ENCODE peak calls at places on chromosomes 4 and X, in nine cellular contexts. One of them, this sample, is unnamed. For H3K36me3, the result is how much of the 10 kb centered on the place peaks cover.

GRCh38 chrX:10175317-10175871 is 18.6 kb downstream of the CLCN4 start:
- DNase-seq in CD8-positive, alpha-beta memory T cell: no peak
- DNase-seq in GM23248: peak
- DNase-seq in uterus: peak
- DNase-seq in psoas muscle: no peak
- DNase-seq in colonic mucosa: no peak
- DNase-seq in astrocyte: peak
- DNase-seq in tibial artery: no peak
- DNase-seq in stomach: no peak
- DNase-seq in this sample: no peak

GRCh38 chr4:177554966-177555574 is 112.8 kb upstream of the AGA start:
- DNase-seq in CD8-positive, alpha-beta memory T cell: no peak
- DNase-seq in GM23248: peak
- DNase-seq in uterus: no peak
- DNase-seq in psoas muscle: no peak
- DNase-seq in colonic mucosa: peak
- DNase-seq in astrocyte: no peak
- DNase-seq in tibial artery: no peak
- DNase-seq in stomach: no peak
- DNase-seq in this sample: peak

GRCh38 chrX:100622989-100623388 is 13.6 kb downstream of the TSPAN6 start:
- DNase-seq in CD8-positive, alpha-beta memory T cell: no peak
- DNase-seq in GM23248: no peak
- DNase-seq in uterus: no peak
- DNase-seq in psoas muscle: no peak
- DNase-seq in colonic mucosa: no peak
- DNase-seq in astrocyte: no peak
- DNase-seq in tibial artery: no peak
- DNase-seq in stomach: no peak
- DNase-seq in this sample: no peak

GRCh38 chrX:124426824-124427223 is 80.5 kb downstream of the SH2D1A start:
- DNase-seq in CD8-positive, alpha-beta memory T cell: no peak
- DNase-seq in GM23248: no peak
- DNase-seq in uterus: no peak
- DNase-seq in psoas muscle: no peak
- DNase-seq in colonic mucosa: no peak
- DNase-seq in astrocyte: no peak
- DNase-seq in tibial artery: no peak
- DNase-seq in stomach: no peak
- DNase-seq in this sample: no peak

GRCh38 chr4:90979551-90979950 is 852.4 kb downstream of the CCSER1 start:
- DNase-seq in CD8-positive, alpha-beta memory T cell: no peak
- DNase-seq in GM23248: no peak
- DNase-seq in uterus: no peak
- DNase-seq in psoas muscle: no peak
- DNase-seq in colonic mucosa: no peak
- DNase-seq in astrocyte: no peak
- DNase-seq in tibial artery: no peak
- DNase-seq in stomach: no peak
- DNase-seq in this sample: no peak

GRCh38 chr4:38464328-38464727 is 199.7 kb upstream of the KLF3 start:
- DNase-seq in CD8-positive, alpha-beta memory T cell: no peak
- DNase-seq in GM23248: no peak
- DNase-seq in uterus: no peak
- DNase-seq in psoas muscle: no peak
- DNase-seq in colonic mucosa: no peak
- DNase-seq in astrocyte: no peak
- DNase-seq in tibial artery: no peak
- DNase-seq in stomach: no peak
- DNase-seq in this sample: no peak

GRCh38 chrX:120768681-120769080 is 107.0 kb downstream of the CT47B1 start:
- DNase-seq in CD8-positive, alpha-beta memory T cell: no peak
- DNase-seq in GM23248: peak
- DNase-seq in uterus: no peak
- DNase-seq in psoas muscle: no peak
- DNase-seq in colonic mucosa: no peak
- DNase-seq in astrocyte: peak
- DNase-seq in tibial artery: no peak
- DNase-seq in stomach: no peak
- DNase-seq in this sample: no peak

GRCh38 chr4:111537861-111538260 is 607.4 kb upstream of the FAM241A start:
- DNase-seq in CD8-positive, alpha-beta memory T cell: no peak
- DNase-seq in GM23248: peak
- DNase-seq in uterus: no peak
- DNase-seq in psoas muscle: no peak
- DNase-seq in colonic mucosa: no peak
- DNase-seq in astrocyte: peak
- DNase-seq in tibial artery: no peak
- DNase-seq in stomach: no peak
- DNase-seq in this sample: no peak

GRCh38 chr4:81913427-81913878 is 441.7 kb upstream of the RASGEF1B start:
- DNase-seq in CD8-positive, alpha-beta memory T cell: peak
- DNase-seq in GM23248: peak
- DNase-seq in uterus: no peak
- DNase-seq in psoas muscle: no peak
- DNase-seq in colonic mucosa: peak
- DNase-seq in astrocyte: no peak
- DNase-seq in tibial artery: no peak
- DNase-seq in stomach: peak
- DNase-seq in this sample: peak

GRCh38 chr4:81466841-81467671 is 4.7 kb downstream of the RASGEF1B start:
- DNase-seq in CD8-positive, alpha-beta memory T cell: peak
- DNase-seq in GM23248: peak
- DNase-seq in uterus: peak
- DNase-seq in psoas muscle: no peak
- DNase-seq in colonic mucosa: peak
- DNase-seq in astrocyte: peak
- DNase-seq in tibial artery: peak
- DNase-seq in stomach: peak
- DNase-seq in this sample: peak

GRCh38 chr4:150822407-150822806 is 192.7 kb downstream of the LRBA start:
- DNase-seq in CD8-positive, alpha-beta memory T cell: no peak
- DNase-seq in GM23248: no peak
- DNase-seq in uterus: no peak
- DNase-seq in psoas muscle: no peak
- DNase-seq in colonic mucosa: no peak
- DNase-seq in astrocyte: no peak
- DNase-seq in tibial artery: no peak
- DNase-seq in stomach: no peak
- DNase-seq in this sample: no peak

GRCh38 chr4:8857682-8858187 is 13.9 kb downstream of the HMX1 start:
- DNase-seq in CD8-positive, alpha-beta memory T cell: no peak
- DNase-seq in GM23248: no peak
- DNase-seq in uterus: no peak
- DNase-seq in psoas muscle: no peak
- DNase-seq in colonic mucosa: no peak
- DNase-seq in astrocyte: no peak
- DNase-seq in tibial artery: no peak
- DNase-seq in stomach: no peak
- DNase-seq in this sample: no peak

GRCh38 chr4:75678473-75678872 is 5.3 kb upstream of the G3BP2 start:
- DNase-seq in CD8-positive, alpha-beta memory T cell: no peak
- DNase-seq in GM23248: no peak
- DNase-seq in uterus: no peak
- DNase-seq in psoas muscle: no peak
- DNase-seq in colonic mucosa: no peak
- DNase-seq in astrocyte: no peak
- DNase-seq in tibial artery: no peak
- DNase-seq in stomach: no peak
- DNase-seq in this sample: no peak

GRCh38 chr4:169485791-169486742 is 126.3 kb downstream of the NEK1 start:
- DNase-seq in CD8-positive, alpha-beta memory T cell: no peak
- DNase-seq in GM23248: peak
- DNase-seq in uterus: no peak
- DNase-seq in psoas muscle: no peak
- DNase-seq in colonic mucosa: peak
- DNase-seq in astrocyte: peak
- DNase-seq in tibial artery: no peak
- DNase-seq in stomach: no peak
- DNase-seq in this sample: peak

GRCh38 chr4:186685744-186686143 is 37.9 kb downstream of the FAT1 start:
- DNase-seq in CD8-positive, alpha-beta memory T cell: no peak
- DNase-seq in GM23248: peak
- DNase-seq in uterus: no peak
- DNase-seq in psoas muscle: no peak
- DNase-seq in colonic mucosa: no peak
- DNase-seq in astrocyte: peak
- DNase-seq in tibial artery: no peak
- DNase-seq in stomach: no peak
- DNase-seq in this sample: no peak

GRCh38 chr4:37073226-37073840 is 171.2 kb upstream of the NWD2 start:
- DNase-seq in CD8-positive, alpha-beta memory T cell: no peak
- DNase-seq in GM23248: no peak
- DNase-seq in uterus: no peak
- DNase-seq in psoas muscle: no peak
- DNase-seq in colonic mucosa: no peak
- DNase-seq in astrocyte: no peak
- DNase-seq in tibial artery: no peak
- DNase-seq in stomach: no peak
- DNase-seq in this sample: no peak

GRCh38 chr4:6250235-6250983 is 19.2 kb upstream of the WFS1 start:
- DNase-seq in CD8-positive, alpha-beta memory T cell: no peak
- DNase-seq in GM23248: peak
- DNase-seq in uterus: no peak
- DNase-seq in psoas muscle: no peak
- DNase-seq in colonic mucosa: no peak
- DNase-seq in astrocyte: peak
- DNase-seq in tibial artery: no peak
- DNase-seq in stomach: no peak
- DNase-seq in this sample: peak

GRCh38 chr4:170794532-170794931 is 704.8 kb upstream of the AADAT start:
- DNase-seq in CD8-positive, alpha-beta memory T cell: no peak
- DNase-seq in GM23248: no peak
- DNase-seq in uterus: no peak
- DNase-seq in psoas muscle: no peak
- DNase-seq in colonic mucosa: no peak
- DNase-seq in astrocyte: no peak
- DNase-seq in tibial artery: no peak
- DNase-seq in stomach: no peak
- DNase-seq in this sample: no peak

GRCh38 chr4:91684955-91685354 is 618.8 kb upstream of the GRID2 start:
- DNase-seq in CD8-positive, alpha-beta memory T cell: no peak
- DNase-seq in GM23248: no peak
- DNase-seq in uterus: no peak
- DNase-seq in psoas muscle: no peak
- DNase-seq in colonic mucosa: no peak
- DNase-seq in astrocyte: no peak
- DNase-seq in tibial artery: no peak
- DNase-seq in stomach: no peak
- DNase-seq in this sample: no peak

GRCh38 chr4:88807499-88807898 is 109.9 kb upstream of the NAP1L5 start:
- DNase-seq in CD8-positive, alpha-beta memory T cell: no peak
- DNase-seq in GM23248: no peak
- DNase-seq in uterus: no peak
- DNase-seq in psoas muscle: no peak
- DNase-seq in colonic mucosa: no peak
- DNase-seq in astrocyte: peak
- DNase-seq in tibial artery: no peak
- DNase-seq in stomach: no peak
- DNase-seq in this sample: no peak
- H3K27ac ChIP-seq in CD8-positive, alpha-beta memory T cell: no peak
- H3K27ac ChIP-seq in GM23248: no peak
- H3K27ac ChIP-seq in uterus: no peak
- H3K27ac ChIP-seq in psoas muscle: no peak
- H3K27ac ChIP-seq in colonic mucosa: no peak
- H3K27ac ChIP-seq in astrocyte: no peak
- H3K27ac ChIP-seq in tibial artery: no peak
- H3K27ac ChIP-seq in stomach: no peak
- H3K27ac ChIP-seq in this sample: no peak

DNA sequence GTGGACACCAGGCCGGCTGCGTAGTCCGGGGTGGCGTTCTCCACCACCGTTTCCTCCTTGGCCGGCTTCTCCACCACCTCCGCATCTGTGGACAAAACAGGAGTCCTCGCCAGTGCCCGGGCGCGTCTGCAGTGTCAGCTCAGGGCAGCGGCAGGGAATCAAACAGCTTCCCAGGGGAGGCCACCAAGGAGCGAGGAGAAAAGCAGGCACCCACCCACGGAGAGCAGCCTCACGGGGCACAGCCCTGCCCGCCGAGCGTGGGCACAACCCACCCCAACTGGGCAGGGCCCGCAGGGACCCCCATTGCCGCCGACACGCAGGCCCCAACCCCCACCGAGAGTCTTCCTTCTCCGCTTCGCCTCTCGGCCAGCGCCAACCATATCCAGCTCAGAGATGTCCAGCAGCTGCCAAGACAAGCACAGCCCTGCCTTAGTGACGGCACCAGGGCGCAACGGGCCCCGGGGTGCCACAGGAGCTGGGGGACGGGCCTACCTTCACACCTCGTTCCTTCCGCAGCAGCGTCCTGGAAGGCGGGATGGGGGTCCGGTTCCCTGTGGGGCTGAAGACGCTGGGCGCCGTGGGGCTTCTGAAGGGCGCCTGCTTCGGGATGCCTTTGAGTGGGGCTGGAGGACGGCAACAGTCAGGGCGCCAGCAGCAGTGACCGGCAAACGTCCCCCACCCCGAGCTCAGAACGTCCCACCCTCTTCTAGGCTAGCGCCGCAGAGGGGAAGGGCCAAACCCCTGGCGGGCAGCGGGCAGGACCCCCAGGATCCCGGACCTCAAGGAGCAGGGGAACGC is 22.8 kb downstream of the NELFA start:
- DNase-seq in CD8-positive, alpha-beta memory T cell: no peak
- DNase-seq in GM23248: no peak
- DNase-seq in uterus: no peak
- DNase-seq in psoas muscle: no peak
- DNase-seq in colonic mucosa: no peak
- DNase-seq in astrocyte: no peak
- DNase-seq in tibial artery: no peak
- DNase-seq in stomach: no peak
- DNase-seq in this sample: no peak
- H3K36me3 ChIP-seq in CD8-positive, alpha-beta memory T cell: under half
- H3K36me3 ChIP-seq in GM23248: under half
- H3K36me3 ChIP-seq in uterus: under half
- H3K36me3 ChIP-seq in psoas muscle: under half
- H3K36me3 ChIP-seq in colonic mucosa: under half
- H3K36me3 ChIP-seq in astrocyte: under half
- H3K36me3 ChIP-seq in tibial artery: half or more
- H3K36me3 ChIP-seq in stomach: half or more
- H3K36me3 ChIP-seq in this sample: under half

GRCh38 chr4:18041114-18041513 is 19.6 kb upstream of the LCORL start:
- DNase-seq in CD8-positive, alpha-beta memory T cell: no peak
- DNase-seq in GM23248: no peak
- DNase-seq in uterus: no peak
- DNase-seq in psoas muscle: no peak
- DNase-seq in colonic mucosa: no peak
- DNase-seq in astrocyte: no peak
- DNase-seq in tibial artery: no peak
- DNase-seq in stomach: no peak
- DNase-seq in this sample: no peak
- H3K27ac ChIP-seq in CD8-positive, alpha-beta memory T cell: no peak
- H3K27ac ChIP-seq in GM23248: no peak
- H3K27ac ChIP-seq in uterus: no peak
- H3K27ac ChIP-seq in psoas muscle: no peak
- H3K27ac ChIP-seq in colonic mucosa: no peak
- H3K27ac ChIP-seq in astrocyte: no peak
- H3K27ac ChIP-seq in tibial artery: no peak
- H3K27ac ChIP-seq in stomach: no peak
- H3K27ac ChIP-seq in this sample: no peak

GRCh38 chr4:518569-519083 is 19.6 kb downstream of the PIGG start:
- DNase-seq in CD8-positive, alpha-beta memory T cell: no peak
- DNase-seq in GM23248: no peak
- DNase-seq in uterus: no peak
- DNase-seq in psoas muscle: no peak
- DNase-seq in colonic mucosa: no peak
- DNase-seq in astrocyte: no peak
- DNase-seq in tibial artery: no peak
- DNase-seq in stomach: no peak
- DNase-seq in this sample: no peak
- H3K36me3 ChIP-seq in CD8-positive, alpha-beta memory T cell: under half
- H3K36me3 ChIP-seq in GM23248: under half
- H3K36me3 ChIP-seq in uterus: under half
- H3K36me3 ChIP-seq in psoas muscle: under half
- H3K36me3 ChIP-seq in colonic mucosa: under half
- H3K36me3 ChIP-seq in astrocyte: under half
- H3K36me3 ChIP-seq in tibial artery: half or more
- H3K36me3 ChIP-seq in stomach: half or more
- H3K36me3 ChIP-seq in this sample: half or more

This sample was measured in CD4-positive, alpha-beta memory T cell.